ENCODE peak calls at places on chromosomes 12 and 14, in six cellular contexts. E is IMR-90, D is neuronal stem cell, C is H9, U is mesenchymal stem cell, R is trophoblast cell. J is an unnamed sample.
A peak's percentile ranks its signal among the peaks of the same experiment; 100 is the strongest.

GRCh38 chr12:52036587-52037171 is 14.6 kb upstream of the NR4A1 start:
- DNase-seq in E (peak; percentile 75), D (no peak), C (peak; percentile 78), U (peak; percentile 88), R (peak; percentile 84), J (peak; percentile 78)

GRCh38 chr12:57543666-57544065 is 3.3 kb downstream of the DCTN2 start:
- DNase-seq in E (peak; percentile 18), D (no peak), C (no peak), U (no peak), R (no peak), J (no peak)

GRCh38 chr12:20125259-20125919 is 242.9 kb upstream of the PDE3A start:
- DNase-seq in E (no peak), D (no peak), C (no peak), U (no peak), R (no peak), J (no peak)

GRCh38 chr12:66200110-66200509 is 11.1 kb downstream of the IRAK3 start:
- DNase-seq in E (no peak), D (no peak), C (no peak), U (no peak), R (no peak), J (no peak)

GRCh38 chr12:89134213-89134770 is 218.0 kb downstream of the DUSP6 start:
- DNase-seq in E (no peak), D (no peak), C (no peak), U (no peak), R (no peak), J (no peak)

GRCh38 chr12:25151476-25151875 is 43.5 kb downstream of the DNAI7 start:
- DNase-seq in E (peak; percentile 100), D (no peak), C (peak; percentile 50), U (peak; percentile 98), R (peak; percentile 39), J (no peak)

GRCh38 chr12:6696690-6697583 is 3.7 kb downstream of the PIANP start:
- DNase-seq in E (no peak), D (no peak), C (no peak), U (no peak), R (no peak), J (no peak)

GRCh38 chr14:66244834-66245233 is 241.3 kb upstream of the CCDC196 start:
- DNase-seq in E (no peak), D (no peak), C (no peak), U (no peak), R (no peak), J (no peak)

GRCh38 chr12:30847259-30847658 is 79.3 kb upstream of the TSPAN11 start:
- DNase-seq in E (peak; percentile 70), D (peak; percentile 48), C (peak; percentile 29), U (peak; percentile 78), R (peak; percentile 38), J (no peak)

GRCh38 chr14:79809849-79810612 is 401.3 kb downstream of the DIO2 start:
- DNase-seq in E (peak; percentile 41), D (peak; percentile 8), C (no peak), U (peak; percentile 33), R (no peak), J (no peak)

GRCh38 chr14:55752580-55753365 is 172.8 kb downstream of the KTN1 start:
- DNase-seq in E (peak; percentile 65), D (no peak), C (peak; percentile 49), U (peak; percentile 78), R (no peak), J (no peak)

GRCh38 chr12:10140001-10140400 is 10.0 kb upstream of the CLEC7A start:
- DNase-seq in E (peak; percentile 70), D (peak; percentile 24), C (peak; percentile 54), U (peak; percentile 73), R (peak; percentile 34), J (peak; percentile 29)

GRCh38 chr12:121455766-121456420 is 56.0 kb downstream of the RNF34 start:
- DNase-seq in E (no peak), D (no peak), C (no peak), U (no peak), R (peak; percentile 67), J (no peak)

GRCh38 chr12:49044660-49045059 is 15.9 kb downstream of the KMT2D start:
- DNase-seq in E (no peak), D (no peak), C (no peak), U (no peak), R (no peak), J (no peak)

GRCh38 chr12:124242529-124243065 is 52.3 kb upstream of the RFLNA start:
- DNase-seq in E (no peak), D (no peak), C (no peak), U (no peak), R (no peak), J (no peak)

GRCh38 chr12:60834372-60834771 is 1238.5 kb downstream of the SLC16A7 start:
- DNase-seq in E (no peak), D (no peak), C (no peak), U (no peak), R (no peak), J (no peak)

GRCh38 chr12:69616025-69616424 is 5.3 kb upstream of the LRRC10 start:
- DNase-seq in E (no peak), D (no peak), C (no peak), U (no peak), R (no peak), J (no peak)
- H4K91ac ChIP-seq in E (no peak overlapping the region), D (no peak overlapping the region), C (no peak overlapping the region), U (no peak overlapping the region), R (no peak overlapping the region), J (no peak overlapping the region)

DNA sequence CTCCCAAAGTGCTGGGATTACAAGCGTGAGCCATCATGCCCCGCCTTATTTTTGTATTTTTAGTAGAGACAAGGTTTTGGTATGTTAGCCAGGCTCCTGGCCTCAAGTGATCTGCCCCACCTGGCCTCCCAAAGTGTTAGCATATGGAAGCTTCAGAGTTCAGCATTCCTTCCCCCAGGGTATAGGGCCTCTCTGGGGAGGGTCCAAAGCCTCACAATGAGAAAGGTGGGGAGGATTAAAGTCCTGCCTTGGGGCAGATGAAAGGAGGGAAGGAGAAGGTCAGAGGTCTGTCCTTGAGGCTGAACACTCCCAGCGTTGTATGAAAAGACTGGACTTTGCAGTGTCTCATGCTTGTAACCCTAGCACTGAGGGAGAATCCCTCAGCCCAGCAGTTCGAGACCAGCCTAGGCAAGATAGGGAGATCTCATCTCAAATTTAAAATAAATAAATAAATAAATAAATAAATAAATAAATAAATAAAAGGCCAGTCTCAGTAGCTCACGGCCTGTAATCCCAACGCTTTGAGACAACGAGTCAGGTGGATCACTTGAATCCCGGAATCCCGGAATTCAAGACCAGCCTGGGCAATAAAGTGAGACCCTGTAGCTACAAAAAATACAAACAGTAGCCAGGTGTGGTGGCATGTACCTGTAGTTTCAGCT is 22.0 kb upstream of the RCOR1 start:
- DNase-seq in E (no peak), D (no peak), C (peak; percentile 83), U (no peak), R (peak; percentile 62), J (no peak)
- H4K91ac ChIP-seq in E (no peak overlapping the region), D (no peak overlapping the region), C (no peak overlapping the region), U (no peak overlapping the region), R (peak overlapping the region; percentile 23), J (no peak overlapping the region)

GRCh38 chr12:93247313-93248057 is 130.2 kb upstream of the NUDT4 start:
- DNase-seq in E (peak; percentile 36), D (no peak), C (no peak), U (no peak), R (no peak), J (no peak)
- H4K91ac ChIP-seq in E (no peak overlapping the region), D (no peak overlapping the region), C (no peak overlapping the region), U (no peak overlapping the region), R (no peak overlapping the region), J (no peak overlapping the region)

DNA sequence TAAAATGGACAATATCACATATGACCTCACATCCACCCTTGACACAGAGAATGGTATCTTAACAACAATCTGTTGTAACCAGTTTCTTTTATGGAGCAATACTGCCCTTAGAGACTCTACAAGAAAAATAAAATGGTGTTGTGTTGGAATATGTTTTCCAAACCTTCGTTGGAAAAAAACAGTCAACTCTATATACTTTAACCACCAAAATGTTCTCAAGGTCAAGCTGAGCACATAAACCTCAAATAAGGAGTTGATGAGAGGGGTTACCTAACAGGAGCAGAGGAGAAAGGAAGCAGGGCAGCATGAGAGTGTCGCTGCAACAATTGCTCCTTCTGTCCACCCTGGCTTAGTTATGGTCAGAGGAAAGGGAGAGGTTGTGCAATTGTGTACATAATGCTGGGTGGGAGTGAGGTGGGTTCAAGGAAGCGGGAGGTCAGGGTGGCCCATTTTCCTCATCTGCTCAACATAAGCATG is 179.2 kb upstream of the BMP4 start:
- DNase-seq in E (no peak), D (no peak), C (no peak), U (peak; percentile 32), R (no peak), J (no peak)
- H4K91ac ChIP-seq in E (no peak overlapping the region), D (no peak overlapping the region), C (no peak overlapping the region), U (no peak overlapping the region), R (no peak overlapping the region), J (no peak overlapping the region)

GRCh38 chr12:50195832-50196231 is 28.7 kb upstream of the CERS5 start:
- DNase-seq in E (no peak), D (no peak), C (no peak), U (no peak), R (no peak), J (no peak)

GRCh38 chr12:50190859-50191258 is 23.7 kb upstream of the CERS5 start:
- DNase-seq in E (no peak), D (no peak), C (no peak), U (no peak), R (no peak), J (no peak)

GRCh38 chr12:50192241-50192640 is 25.1 kb upstream of the CERS5 start:
- DNase-seq in E (no peak), D (no peak), C (no peak), U (no peak), R (no peak), J (no peak)

GRCh38 chr12:50196537-50196936 is 29.4 kb upstream of the CERS5 start:
- DNase-seq in E (no peak), D (no peak), C (no peak), U (no peak), R (no peak), J (no peak)

DNA sequence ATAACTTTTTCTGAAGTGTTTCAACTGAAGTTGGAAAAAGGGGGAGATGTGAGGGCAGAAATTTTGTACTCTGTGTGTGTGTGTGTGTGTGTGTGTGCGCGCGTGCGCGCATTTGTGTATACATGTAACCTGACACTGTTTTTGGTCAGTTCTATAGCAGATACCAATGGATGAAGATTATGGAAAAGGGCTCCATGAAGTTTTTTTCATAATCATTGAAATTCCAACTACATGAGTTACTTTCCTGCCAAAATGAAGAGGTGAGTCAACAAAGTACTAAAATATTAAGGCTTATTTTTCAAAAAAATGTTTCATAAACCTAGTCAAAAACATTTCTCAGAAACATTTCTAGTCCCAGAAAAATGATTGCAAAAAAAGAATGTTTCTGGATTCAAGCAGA is 25.7 kb upstream of the CERS5 start:
- DNase-seq in E (peak; percentile 93), D (no peak), C (no peak), U (no peak), R (no peak), J (no peak)
- H4K91ac ChIP-seq in E (no peak overlapping the region), D (no peak overlapping the region), C (no peak overlapping the region), U (no peak overlapping the region), R (no peak overlapping the region), J (no peak overlapping the region)

GRCh38 chr12:85549658-85550057 is 269.6 kb downstream of the ALX1 start:
- DNase-seq in E (no peak), D (no peak), C (no peak), U (no peak), R (no peak), J (no peak)

DNA sequence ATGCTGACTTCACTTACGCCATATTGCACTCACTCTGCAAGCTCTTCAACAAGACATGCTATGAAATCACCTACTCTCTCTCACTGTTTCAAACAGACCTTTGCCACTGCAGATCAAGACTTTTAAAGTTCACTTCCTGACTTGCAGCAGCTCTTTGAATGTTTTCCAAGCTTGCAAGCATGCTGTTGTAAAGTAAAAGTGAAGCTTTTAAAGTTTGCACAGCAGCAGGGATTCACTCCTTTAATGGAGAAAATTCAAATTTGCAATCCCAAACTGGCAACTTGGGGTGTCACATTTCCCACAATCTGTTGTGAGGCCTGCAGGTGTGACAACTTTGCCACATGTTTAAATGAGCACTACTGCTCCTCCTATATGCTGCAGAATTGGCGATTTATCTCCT is 270.9 kb downstream of the ALX1 start:
- DNase-seq in E (no peak), D (no peak), C (peak; percentile 37), U (no peak), R (no peak), J (no peak)
- H4K91ac ChIP-seq in E (no peak overlapping the region), D (no peak overlapping the region), C (no peak overlapping the region), U (no peak overlapping the region), R (no peak overlapping the region), J (no peak overlapping the region)